ENCODE peak calls at places on chromosomes 11 and 22, in ten cellular contexts. J is stimulated activated naive CD8-positive, alpha-beta T cell treated with anti-CD3 and anti-CD28 coated beads, Interleukin-15, amount 100 ng/mL, for 72 hours; F is HepG2; U is Right ventricle myocardium inferior; I is activated CD8-positive, alpha-beta memory T cell treated with anti-CD3 and anti-CD28 coated beads, Interleukin-2, amount 10 ng/mL, durations not matched to agents 7 days and 5 days; N is T-cell; Y is naive thymus-derived CD8-positive, alpha-beta T cell; K is activated CD8-positive, alpha-beta T cell treated with anti-CD3 and anti-CD28 coated beads for 36 hours; G is Panc1; B is activated CD4-positive, alpha-beta T cell treated with anti-CD3 and anti-CD28 coated beads for 36 hours. R is an unnamed sample.

GRCh38 chr11:35227551-35228341 is 88.8 kb downstream of the CD44 start:
- ATAC-seq in Y (no peak), N (no peak), U (peak), J (no peak), G (peak), B (no peak), I (no peak), F (no peak), K (no peak), R (no peak)

GRCh38 chr11:114282488-114282887 is 13.7 kb upstream of the NNMT start:
- ATAC-seq in F (no peak), K (no peak), J (no peak), I (no peak), U (no peak), B (no peak), N (no peak), G (no peak), Y (no peak), R (no peak)

GRCh38 chr11:12585861-12586260 is 88.4 kb upstream of the TEAD1 start:
- ATAC-seq in G (no peak), I (no peak), U (peak), K (no peak), J (no peak), Y (no peak), F (no peak), N (no peak), B (no peak), R (no peak)

GRCh38 chr11:64996710-64997380 is at the start of gene BATF2:
- ATAC-seq in N (no peak), F (peak), J (peak), U (peak), K (peak), G (peak), Y (peak), I (peak), B (no peak), R (peak)

GRCh38 chr22:40387758-40388157 is 17.4 kb downstream of the SGSM3 start:
- ATAC-seq in Y (no peak), J (no peak), I (no peak), K (no peak), G (no peak), F (peak), N (no peak), U (no peak), B (peak), R (no peak)

GRCh38 chr11:120562806-120563425 is 51.4 kb downstream of the GRIK4 start:
- ATAC-seq in K (no peak), U (peak), F (no peak), Y (no peak), B (no peak), N (no peak), I (no peak), J (no peak), G (peak), R (no peak)

GRCh38 chr11:35681181-35681767 is 18.7 kb downstream of the TRIM44 start:
- ATAC-seq in B (peak), U (no peak), I (no peak), Y (no peak), N (no peak), J (peak), G (no peak), F (no peak), K (peak), R (peak)

GRCh38 chr22:22048981-22049531 is 66.5 kb upstream of the TOP3B start:
- ATAC-seq in J (no peak), K (no peak), F (no peak), Y (no peak), B (no peak), N (no peak), G (no peak), I (no peak), U (no peak), R (no peak)

GRCh38 chr11:111935331-111936044 is 1.7 kb upstream of the DIXDC1 start:
- ATAC-seq in F (peak), B (peak), J (peak), I (no peak), U (no peak), N (no peak), G (no peak), Y (no peak), K (peak), R (no peak)

GRCh38 chr22:33347002-33347401 is 288.8 kb upstream of the SYN3 start:
- ATAC-seq in Y (no peak), J (no peak), B (no peak), I (no peak), K (no peak), G (no peak), N (no peak), F (no peak), U (no peak), R (no peak)

R was measured in activated T-helper 17 cell treated with anti-CD3 and anti-CD28 coated beads, Interleukin-2, amount 50 U/mL, for 72 hours.